ENCODE peak calls at places on chromosomes 16 and 17, in ten cellular contexts. One of them, this sample, is unnamed.

GRCh38 chr17:58669853-58670252 is 22.0 kb downstream of the TEX14 start:
- DNase-seq in stimulated activated CD4-positive, alpha-beta T cell treated with anti-CD3 and anti-CD28 coated beads, Interleukin-2, amount 100 ng/mL, for 24 hours: no peak
- DNase-seq in HTR-8/SVneo: no peak
- DNase-seq in GM12891: no peak
- DNase-seq in NCI-H1417: no peak
- DNase-seq in AG08395: no peak
- DNase-seq in activated T-cell treated with anti-CD3 and anti-CD28 coated beads for 1 hour: no peak
- DNase-seq in AG04450: no peak
- DNase-seq in activated B cell treated with CpG ODN at 0.5 μM for 24 hours: no peak
- DNase-seq in fibroblast of pulmonary artery: peak
- DNase-seq in this sample: no peak

GRCh38 chr16:31243734-31244670 is 15.8 kb upstream of the ITGAM start:
- DNase-seq in AG08395: no peak
- DNase-seq in activated B cell treated with CpG ODN at 0.5 μM for 24 hours: no peak
- DNase-seq in activated T-cell treated with anti-CD3 and anti-CD28 coated beads for 1 hour: no peak
- DNase-seq in NCI-H1417: no peak
- DNase-seq in AG04450: no peak
- DNase-seq in HTR-8/SVneo: no peak
- DNase-seq in fibroblast of pulmonary artery: no peak
- DNase-seq in GM12891: no peak
- DNase-seq in stimulated activated CD4-positive, alpha-beta T cell treated with anti-CD3 and anti-CD28 coated beads, Interleukin-2, amount 100 ng/mL, for 24 hours: no peak
- DNase-seq in this sample: no peak

GRCh38 chr16:22692034-22692433 is 121.9 kb upstream of the HS3ST2 start:
- DNase-seq in AG04450: no peak
- DNase-seq in HTR-8/SVneo: no peak
- DNase-seq in stimulated activated CD4-positive, alpha-beta T cell treated with anti-CD3 and anti-CD28 coated beads, Interleukin-2, amount 100 ng/mL, for 24 hours: no peak
- DNase-seq in fibroblast of pulmonary artery: no peak
- DNase-seq in NCI-H1417: no peak
- DNase-seq in activated T-cell treated with anti-CD3 and anti-CD28 coated beads for 1 hour: no peak
- DNase-seq in GM12891: no peak
- DNase-seq in activated B cell treated with CpG ODN at 0.5 μM for 24 hours: no peak
- DNase-seq in AG08395: peak
- DNase-seq in this sample: no peak

GRCh38 chr17:50668025-50668837 is 33.5 kb downstream of the ABCC3 start:
- DNase-seq in GM12891: no peak
- DNase-seq in activated B cell treated with CpG ODN at 0.5 μM for 24 hours: no peak
- DNase-seq in stimulated activated CD4-positive, alpha-beta T cell treated with anti-CD3 and anti-CD28 coated beads, Interleukin-2, amount 100 ng/mL, for 24 hours: no peak
- DNase-seq in AG04450: no peak
- DNase-seq in HTR-8/SVneo: no peak
- DNase-seq in AG08395: peak
- DNase-seq in activated T-cell treated with anti-CD3 and anti-CD28 coated beads for 1 hour: no peak
- DNase-seq in fibroblast of pulmonary artery: peak
- DNase-seq in NCI-H1417: no peak
- DNase-seq in this sample: no peak

GRCh38 chr16:1441391-1441829 is 2.9 kb downstream of the CCDC154 start:
- DNase-seq in NCI-H1417: peak
- DNase-seq in HTR-8/SVneo: no peak
- DNase-seq in AG08395: no peak
- DNase-seq in AG04450: no peak
- DNase-seq in activated B cell treated with CpG ODN at 0.5 μM for 24 hours: no peak
- DNase-seq in fibroblast of pulmonary artery: no peak
- DNase-seq in stimulated activated CD4-positive, alpha-beta T cell treated with anti-CD3 and anti-CD28 coated beads, Interleukin-2, amount 100 ng/mL, for 24 hours: no peak
- DNase-seq in GM12891: no peak
- DNase-seq in activated T-cell treated with anti-CD3 and anti-CD28 coated beads for 1 hour: no peak
- DNase-seq in this sample: no peak

GRCh38 chr17:75875182-75875939 is 3.0 kb downstream of the TRIM47 start:
- DNase-seq in AG04450: no peak
- DNase-seq in stimulated activated CD4-positive, alpha-beta T cell treated with anti-CD3 and anti-CD28 coated beads, Interleukin-2, amount 100 ng/mL, for 24 hours: no peak
- DNase-seq in GM12891: no peak
- DNase-seq in fibroblast of pulmonary artery: no peak
- DNase-seq in NCI-H1417: no peak
- DNase-seq in HTR-8/SVneo: no peak
- DNase-seq in activated T-cell treated with anti-CD3 and anti-CD28 coated beads for 1 hour: no peak
- DNase-seq in activated B cell treated with CpG ODN at 0.5 μM for 24 hours: no peak
- DNase-seq in AG08395: no peak
- DNase-seq in this sample: no peak

GRCh38 chr16:58124601-58124915 is 4.6 kb downstream of the CFAP20 start:
- DNase-seq in NCI-H1417: no peak
- DNase-seq in AG08395: no peak
- DNase-seq in activated T-cell treated with anti-CD3 and anti-CD28 coated beads for 1 hour: no peak
- DNase-seq in AG04450: no peak
- DNase-seq in activated B cell treated with CpG ODN at 0.5 μM for 24 hours: no peak
- DNase-seq in stimulated activated CD4-positive, alpha-beta T cell treated with anti-CD3 and anti-CD28 coated beads, Interleukin-2, amount 100 ng/mL, for 24 hours: no peak
- DNase-seq in HTR-8/SVneo: no peak
- DNase-seq in fibroblast of pulmonary artery: no peak
- DNase-seq in GM12891: no peak
- DNase-seq in this sample: no peak

GRCh38 chr17:57342963-57343589 is 86.8 kb downstream of the MSI2 start:
- DNase-seq in fibroblast of pulmonary artery: no peak
- DNase-seq in NCI-H1417: no peak
- DNase-seq in activated T-cell treated with anti-CD3 and anti-CD28 coated beads for 1 hour: no peak
- DNase-seq in activated B cell treated with CpG ODN at 0.5 μM for 24 hours: no peak
- DNase-seq in HTR-8/SVneo: no peak
- DNase-seq in AG04450: no peak
- DNase-seq in AG08395: no peak
- DNase-seq in GM12891: no peak
- DNase-seq in stimulated activated CD4-positive, alpha-beta T cell treated with anti-CD3 and anti-CD28 coated beads, Interleukin-2, amount 100 ng/mL, for 24 hours: no peak
- DNase-seq in this sample: no peak

GRCh38 chr16:51243836-51244483 is 92.9 kb upstream of the SALL1 start:
- DNase-seq in activated B cell treated with CpG ODN at 0.5 μM for 24 hours: no peak
- DNase-seq in NCI-H1417: no peak
- DNase-seq in fibroblast of pulmonary artery: peak
- DNase-seq in AG04450: no peak
- DNase-seq in HTR-8/SVneo: no peak
- DNase-seq in activated T-cell treated with anti-CD3 and anti-CD28 coated beads for 1 hour: no peak
- DNase-seq in AG08395: no peak
- DNase-seq in stimulated activated CD4-positive, alpha-beta T cell treated with anti-CD3 and anti-CD28 coated beads, Interleukin-2, amount 100 ng/mL, for 24 hours: no peak
- DNase-seq in GM12891: no peak
- DNase-seq in this sample: no peak

GRCh38 chr16:3101841-3102470 is 2.9 kb upstream of the ZSCAN10 start:
- DNase-seq in activated T-cell treated with anti-CD3 and anti-CD28 coated beads for 1 hour: no peak
- DNase-seq in AG04450: no peak
- DNase-seq in NCI-H1417: no peak
- DNase-seq in fibroblast of pulmonary artery: peak
- DNase-seq in stimulated activated CD4-positive, alpha-beta T cell treated with anti-CD3 and anti-CD28 coated beads, Interleukin-2, amount 100 ng/mL, for 24 hours: peak
- DNase-seq in HTR-8/SVneo: no peak
- DNase-seq in activated B cell treated with CpG ODN at 0.5 μM for 24 hours: no peak
- DNase-seq in AG08395: no peak
- DNase-seq in GM12891: no peak
- DNase-seq in this sample: no peak

GRCh38 chr16:884232-884631 is 83.7 kb upstream of the GNG13 start:
- DNase-seq in AG04450: no peak
- DNase-seq in fibroblast of pulmonary artery: no peak
- DNase-seq in HTR-8/SVneo: no peak
- DNase-seq in activated B cell treated with CpG ODN at 0.5 μM for 24 hours: no peak
- DNase-seq in AG08395: no peak
- DNase-seq in stimulated activated CD4-positive, alpha-beta T cell treated with anti-CD3 and anti-CD28 coated beads, Interleukin-2, amount 100 ng/mL, for 24 hours: no peak
- DNase-seq in GM12891: no peak
- DNase-seq in NCI-H1417: no peak
- DNase-seq in activated T-cell treated with anti-CD3 and anti-CD28 coated beads for 1 hour: no peak
- DNase-seq in this sample: no peak

GRCh38 chr16:54174201-54174600 is 112.4 kb downstream of the IRX3 start:
- DNase-seq in NCI-H1417: peak
- DNase-seq in activated T-cell treated with anti-CD3 and anti-CD28 coated beads for 1 hour: no peak
- DNase-seq in HTR-8/SVneo: no peak
- DNase-seq in stimulated activated CD4-positive, alpha-beta T cell treated with anti-CD3 and anti-CD28 coated beads, Interleukin-2, amount 100 ng/mL, for 24 hours: no peak
- DNase-seq in activated B cell treated with CpG ODN at 0.5 μM for 24 hours: no peak
- DNase-seq in GM12891: no peak
- DNase-seq in fibroblast of pulmonary artery: no peak
- DNase-seq in AG08395: peak
- DNase-seq in AG04450: no peak
- DNase-seq in this sample: no peak

GRCh38 chr17:81037783-81038733 is 3.1 kb downstream of the BAIAP2 start:
- DNase-seq in fibroblast of pulmonary artery: no peak
- DNase-seq in AG04450: no peak
- DNase-seq in activated B cell treated with CpG ODN at 0.5 μM for 24 hours: no peak
- DNase-seq in AG08395: no peak
- DNase-seq in GM12891: no peak
- DNase-seq in stimulated activated CD4-positive, alpha-beta T cell treated with anti-CD3 and anti-CD28 coated beads, Interleukin-2, amount 100 ng/mL, for 24 hours: no peak
- DNase-seq in NCI-H1417: no peak
- DNase-seq in activated T-cell treated with anti-CD3 and anti-CD28 coated beads for 1 hour: no peak
- DNase-seq in HTR-8/SVneo: no peak
- DNase-seq in this sample: no peak

GRCh38 chr16:29820271-29820701 is at the start of gene MVP:
- DNase-seq in activated T-cell treated with anti-CD3 and anti-CD28 coated beads for 1 hour: no peak
- DNase-seq in stimulated activated CD4-positive, alpha-beta T cell treated with anti-CD3 and anti-CD28 coated beads, Interleukin-2, amount 100 ng/mL, for 24 hours: peak
- DNase-seq in fibroblast of pulmonary artery: peak
- DNase-seq in HTR-8/SVneo: no peak
- DNase-seq in GM12891: peak
- DNase-seq in activated B cell treated with CpG ODN at 0.5 μM for 24 hours: peak
- DNase-seq in AG08395: peak
- DNase-seq in AG04450: no peak
- DNase-seq in NCI-H1417: peak
- DNase-seq in this sample: no peak

GRCh38 chr16:83781-84615 is 6.0 kb downstream of the MPG start:
- DNase-seq in activated T-cell treated with anti-CD3 and anti-CD28 coated beads for 1 hour: no peak
- DNase-seq in AG04450: no peak
- DNase-seq in activated B cell treated with CpG ODN at 0.5 μM for 24 hours: no peak
- DNase-seq in stimulated activated CD4-positive, alpha-beta T cell treated with anti-CD3 and anti-CD28 coated beads, Interleukin-2, amount 100 ng/mL, for 24 hours: no peak
- DNase-seq in fibroblast of pulmonary artery: peak
- DNase-seq in AG08395: no peak
- DNase-seq in HTR-8/SVneo: no peak
- DNase-seq in GM12891: no peak
- DNase-seq in NCI-H1417: peak
- DNase-seq in this sample: no peak

GRCh38 chr16:69166946-69167930 is 19.7 kb upstream of the SNTB2 start:
- DNase-seq in stimulated activated CD4-positive, alpha-beta T cell treated with anti-CD3 and anti-CD28 coated beads, Interleukin-2, amount 100 ng/mL, for 24 hours: no peak
- DNase-seq in NCI-H1417: no peak
- DNase-seq in AG04450: no peak
- DNase-seq in HTR-8/SVneo: no peak
- DNase-seq in activated T-cell treated with anti-CD3 and anti-CD28 coated beads for 1 hour: no peak
- DNase-seq in GM12891: no peak
- DNase-seq in AG08395: no peak
- DNase-seq in fibroblast of pulmonary artery: peak
- DNase-seq in activated B cell treated with CpG ODN at 0.5 μM for 24 hours: no peak
- DNase-seq in this sample: no peak

GRCh38 chr17:3695129-3695722 is 729 bp downstream of the P2RX5 start:
- DNase-seq in GM12891: no peak
- DNase-seq in fibroblast of pulmonary artery: no peak
- DNase-seq in AG04450: no peak
- DNase-seq in HTR-8/SVneo: no peak
- DNase-seq in activated T-cell treated with anti-CD3 and anti-CD28 coated beads for 1 hour: no peak
- DNase-seq in AG08395: no peak
- DNase-seq in stimulated activated CD4-positive, alpha-beta T cell treated with anti-CD3 and anti-CD28 coated beads, Interleukin-2, amount 100 ng/mL, for 24 hours: no peak
- DNase-seq in NCI-H1417: peak
- DNase-seq in activated B cell treated with CpG ODN at 0.5 μM for 24 hours: no peak
- DNase-seq in this sample: no peak

GRCh38 chr17:58363457-58364185 is 11.6 kb upstream of the SUPT4H1 start:
- DNase-seq in activated T-cell treated with anti-CD3 and anti-CD28 coated beads for 1 hour: no peak
- DNase-seq in NCI-H1417: no peak
- DNase-seq in GM12891: no peak
- DNase-seq in activated B cell treated with CpG ODN at 0.5 μM for 24 hours: no peak
- DNase-seq in AG08395: no peak
- DNase-seq in AG04450: no peak
- DNase-seq in HTR-8/SVneo: no peak
- DNase-seq in fibroblast of pulmonary artery: no peak
- DNase-seq in stimulated activated CD4-positive, alpha-beta T cell treated with anti-CD3 and anti-CD28 coated beads, Interleukin-2, amount 100 ng/mL, for 24 hours: no peak
- DNase-seq in this sample: no peak

GRCh38 chr16:66399031-66399430 is 28.1 kb upstream of the BEAN1 start:
- DNase-seq in stimulated activated CD4-positive, alpha-beta T cell treated with anti-CD3 and anti-CD28 coated beads, Interleukin-2, amount 100 ng/mL, for 24 hours: no peak
- DNase-seq in fibroblast of pulmonary artery: peak
- DNase-seq in GM12891: no peak
- DNase-seq in activated T-cell treated with anti-CD3 and anti-CD28 coated beads for 1 hour: no peak
- DNase-seq in HTR-8/SVneo: no peak
- DNase-seq in activated B cell treated with CpG ODN at 0.5 μM for 24 hours: no peak
- DNase-seq in AG08395: peak
- DNase-seq in NCI-H1417: no peak
- DNase-seq in AG04450: no peak
- DNase-seq in this sample: no peak

GRCh38 chr17:49555495-49556018 is 20.1 kb upstream of the NXPH3 start:
- DNase-seq in AG04450: no peak
- DNase-seq in fibroblast of pulmonary artery: no peak
- DNase-seq in HTR-8/SVneo: no peak
- DNase-seq in AG08395: no peak
- DNase-seq in stimulated activated CD4-positive, alpha-beta T cell treated with anti-CD3 and anti-CD28 coated beads, Interleukin-2, amount 100 ng/mL, for 24 hours: no peak
- DNase-seq in NCI-H1417: no peak
- DNase-seq in GM12891: no peak
- DNase-seq in activated T-cell treated with anti-CD3 and anti-CD28 coated beads for 1 hour: no peak
- DNase-seq in activated B cell treated with CpG ODN at 0.5 μM for 24 hours: no peak
- DNase-seq in this sample: no peak

GRCh38 chr16:69338557-69339288 is 641 bp downstream of the COG8 start:
- DNase-seq in NCI-H1417: no peak
- DNase-seq in AG04450: no peak
- DNase-seq in AG08395: no peak
- DNase-seq in stimulated activated CD4-positive, alpha-beta T cell treated with anti-CD3 and anti-CD28 coated beads, Interleukin-2, amount 100 ng/mL, for 24 hours: no peak
- DNase-seq in activated T-cell treated with anti-CD3 and anti-CD28 coated beads for 1 hour: no peak
- DNase-seq in fibroblast of pulmonary artery: no peak
- DNase-seq in GM12891: no peak
- DNase-seq in activated B cell treated with CpG ODN at 0.5 μM for 24 hours: no peak
- DNase-seq in HTR-8/SVneo: no peak
- DNase-seq in this sample: no peak

GRCh38 chr16:56851671-56852400 is 13.2 kb upstream of the SLC12A3 start:
- DNase-seq in stimulated activated CD4-positive, alpha-beta T cell treated with anti-CD3 and anti-CD28 coated beads, Interleukin-2, amount 100 ng/mL, for 24 hours: no peak
- DNase-seq in AG08395: peak
- DNase-seq in AG04450: no peak
- DNase-seq in HTR-8/SVneo: no peak
- DNase-seq in GM12891: no peak
- DNase-seq in fibroblast of pulmonary artery: peak
- DNase-seq in NCI-H1417: no peak
- DNase-seq in activated T-cell treated with anti-CD3 and anti-CD28 coated beads for 1 hour: no peak
- DNase-seq in activated B cell treated with CpG ODN at 0.5 μM for 24 hours: no peak
- DNase-seq in this sample: no peak

This sample was measured in AG04449.